ENCODE peak calls at places on chromosomes 16 and 17, in five cellular contexts. P is GM12891, E is GM12878, H is SK-N-SH, K is H1. V is an unnamed sample.

GRCh38 chr17:74361613-74362391 is at the start of gene BTBD17:
- DNase-seq in P (no peak), E (no peak), H (peak), K (no peak), V (no peak)

GRCh38 chr16:79605999-79606398 is 5.5 kb upstream of the MAF start:
- DNase-seq in P (peak), E (no peak), H (no peak), K (no peak), V (no peak)

GRCh38 chr16:138049-138417 is 440 bp downstream of the NPRL3 start:
- DNase-seq in P (no peak), E (no peak), H (peak), K (no peak), V (peak)

GRCh38 chr16:53052519-53053501 is at the start of gene CHD9NB:
- DNase-seq in P (no peak), E (no peak), H (peak), K (no peak), V (no peak)

GRCh38 chr16:2926660-2927646 is 15.2 kb downstream of the FLYWCH1 start:
- DNase-seq in P (peak), E (no peak), H (peak), K (no peak), V (peak)

GRCh38 chr16:3113765-3114479 is 1.5 kb downstream of the ZNF205 start:
- DNase-seq in P (no peak), E (no peak), H (peak), K (no peak), V (peak)

GRCh38 chr17:32610943-32611342 is 124.2 kb downstream of the CDK5R1 start:
- DNase-seq in P (no peak), E (no peak), H (no peak), K (no peak), V (no peak)

GRCh38 chr16:11687606-11688519 is 19.6 kb downstream of the SNN start:
- DNase-seq in P (no peak), E (no peak), H (no peak), K (no peak), V (no peak)

GRCh38 chr17:79993390-79994221 is 42.1 kb downstream of the TBC1D16 start:
- DNase-seq in P (no peak), E (no peak), H (no peak), K (peak), V (no peak)

GRCh38 chr17:15119928-15120327 is 145.2 kb downstream of the PMP22 start:
- DNase-seq in P (no peak), E (no peak), H (no peak), K (no peak), V (no peak)

GRCh38 chr16:57000271-57001025 is 11.1 kb downstream of the NLRC5 start:
- DNase-seq in P (no peak), E (peak), H (no peak), K (no peak), V (no peak)

GRCh38 chr16:18783430-18784341 is 6.4 kb downstream of the RPS15A start:
- DNase-seq in P (no peak), E (no peak), H (no peak), K (no peak), V (no peak)

GRCh38 chr17:73387746-73388577 is 76.2 kb upstream of the CDC42EP4 start:
- DNase-seq in P (no peak), E (no peak), H (no peak), K (no peak), V (no peak)

GRCh38 chr17:55325405-55325804 is 60.6 kb downstream of the HLF start:
- DNase-seq in P (no peak), E (no peak), H (no peak), K (no peak), V (no peak)

GRCh38 chr16:87528690-87529579 is 36.1 kb upstream of the ZCCHC14 start:
- DNase-seq in P (no peak), E (no peak), H (no peak), K (no peak), V (no peak)

GRCh38 chr16:49766280-49766679 is 89.6 kb downstream of the ZNF423 start:
- DNase-seq in P (no peak), E (no peak), H (no peak), K (no peak), V (no peak)

GRCh38 chr17:30332057-30332542 is 1.8 kb downstream of the TMIGD1 start:
- DNase-seq in P (no peak), E (peak), H (no peak), K (no peak), V (no peak)

GRCh38 chr16:4373909-4374742 is 2.5 kb downstream of the VASN start:
- DNase-seq in P (no peak), E (no peak), H (no peak), K (no peak), V (no peak)

GRCh38 chr17:19621697-19622096 is 26.9 kb upstream of the ALDH3A2 start:
- DNase-seq in P (no peak), E (no peak), H (no peak), K (no peak), V (no peak)

GRCh38 chr16:88406096-88407041 is 23.6 kb downstream of the ZNF469 start:
- DNase-seq in P (peak), E (no peak), H (peak), K (no peak), V (no peak)

GRCh38 chr17:43766413-43767052 is 7.9 kb upstream of the SOST start:
- DNase-seq in P (no peak), E (no peak), H (peak), K (no peak), V (no peak)

GRCh38 chr16:27636453-27637200 is 86.7 kb downstream of the KATNIP start:
- DNase-seq in P (no peak), E (no peak), H (no peak), K (no peak), V (no peak)

GRCh38 chr17:76538281-76538931 is 897 bp upstream of the CYGB start:
- DNase-seq in P (no peak), E (no peak), H (peak), K (no peak), V (peak)

GRCh38 chr17:10210151-10210574 is 11.8 kb upstream of the GAS7 start:
- DNase-seq in P (no peak), E (no peak), H (no peak), K (peak), V (no peak)

GRCh38 chr17:53061446-53061845 is 761.3 kb upstream of the KIF2B start:
- DNase-seq in P (no peak), E (no peak), H (no peak), K (peak), V (no peak)

GRCh38 chr16:2736476-2737237 is 15.8 kb upstream of the SRRM2 start:
- DNase-seq in P (no peak), E (no peak), H (no peak), K (no peak), V (no peak)

GRCh38 chr16:81821422-81822128 is 42.5 kb downstream of the PLCG2 start:
- DNase-seq in P (no peak), E (peak), H (no peak), K (no peak), V (no peak)

GRCh38 chr16:84838383-84838948 is 18.7 kb downstream of the CRISPLD2 start:
- DNase-seq in P (no peak), E (no peak), H (peak), K (no peak), V (no peak)

GRCh38 chr17:30716461-30717289 is 107.8 kb downstream of the CRLF3 start:
- DNase-seq in P (no peak), E (no peak), H (peak), K (no peak), V (no peak)

GRCh38 chr17:15381707-15382106 is 40.3 kb upstream of the TEKT3 start:
- DNase-seq in P (no peak), E (no peak), H (no peak), K (no peak), V (no peak)

GRCh38 chr17:76384222-76384986 is at the start of gene SPHK1:
- DNase-seq in P (peak), E (no peak), H (peak), K (no peak), V (peak)

GRCh38 chr17:49216953-49217650 is 6.6 kb downstream of the ABI3 start:
- DNase-seq in P (no peak), E (no peak), H (peak), K (no peak), V (no peak)

GRCh38 chr17:16415031-16415924 is at the start of gene TRPV2:
- DNase-seq in P (peak), E (peak), H (peak), K (no peak), V (peak)

GRCh38 chr16:16857012-16857411 is 478.1 kb downstream of the NPIPA7 start:
- DNase-seq in P (no peak), E (no peak), H (no peak), K (no peak), V (no peak)

GRCh38 chr17:50466371-50467113 is 2.1 kb downstream of the CHAD start:
- DNase-seq in P (no peak), E (no peak), H (no peak), K (no peak), V (no peak)

GRCh38 chr17:75779987-75780889 is 4.4 kb upstream of the UNK start:
- DNase-seq in P (no peak), E (no peak), H (no peak), K (no peak), V (no peak)

GRCh38 chr17:35716897-35717839 is 14.3 kb upstream of the RASL10B start:
- DNase-seq in P (no peak), E (no peak), H (no peak), K (no peak), V (no peak)

DNA sequence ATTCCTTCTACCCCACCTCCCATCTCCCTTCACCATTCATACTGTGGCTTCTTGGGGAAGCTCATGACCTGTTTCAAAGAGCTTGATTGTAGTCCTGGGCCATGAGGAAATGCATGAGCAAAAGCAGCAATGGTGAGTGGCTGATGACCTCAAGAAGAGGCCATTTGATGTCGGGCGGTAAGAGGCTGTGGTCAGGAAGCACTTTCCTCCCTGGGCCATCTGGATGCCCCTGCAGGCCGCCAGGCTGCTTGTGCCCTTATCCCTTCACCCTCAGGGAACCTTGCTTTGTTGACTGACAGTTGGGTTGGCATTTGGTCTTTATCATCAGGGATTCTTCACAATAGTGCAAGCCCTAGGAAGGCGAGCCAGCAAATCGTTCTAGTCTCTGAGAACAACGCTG is 78.3 kb upstream of the TBX2 start:
- DNase-seq in P (no peak), E (no peak), H (no peak), K (no peak), V (no peak)
- TF ChIP-seq TAF1 in P (no peak), E (no peak), H (no peak), K (no peak), V (no peak)

GRCh38 chr16:24689128-24689527 is 40.3 kb upstream of the TNRC6A start:
- DNase-seq in P (no peak), E (no peak), H (peak), K (no peak), V (no peak)
- TF ChIP-seq POLR2AphosphoS5 in P (no peak), E (no peak), H (no peak), K (no peak), V (no peak)

GRCh38 chr17:60390223-60390622 is 1.7 kb downstream of the USP32 start:
- DNase-seq in P (no peak), E (no peak), H (peak), K (no peak), V (no peak)
- TF ChIP-seq TAF1 in P (no peak), E (no peak), H (no peak), K (no peak), V (no peak)

GRCh38 chr16:68234188-68235104 is 1.5 kb downstream of the ESRP2 start:
- DNase-seq in P (no peak), E (no peak), H (no peak), K (no peak), V (no peak)

GRCh38 chr16:68233835-68234187 is 2.1 kb downstream of the ESRP2 start:
- DNase-seq in P (no peak), E (no peak), H (no peak), K (no peak), V (no peak)

GRCh38 chr16:68231384-68232136 is 4.4 kb downstream of the ESRP2 start:
- DNase-seq in P (no peak), E (no peak), H (no peak), K (no peak), V (no peak)

GRCh38 chr16:68232335-68232734 is 3.6 kb downstream of the ESRP2 start:
- DNase-seq in P (no peak), E (no peak), H (no peak), K (no peak), V (no peak)

DNA sequence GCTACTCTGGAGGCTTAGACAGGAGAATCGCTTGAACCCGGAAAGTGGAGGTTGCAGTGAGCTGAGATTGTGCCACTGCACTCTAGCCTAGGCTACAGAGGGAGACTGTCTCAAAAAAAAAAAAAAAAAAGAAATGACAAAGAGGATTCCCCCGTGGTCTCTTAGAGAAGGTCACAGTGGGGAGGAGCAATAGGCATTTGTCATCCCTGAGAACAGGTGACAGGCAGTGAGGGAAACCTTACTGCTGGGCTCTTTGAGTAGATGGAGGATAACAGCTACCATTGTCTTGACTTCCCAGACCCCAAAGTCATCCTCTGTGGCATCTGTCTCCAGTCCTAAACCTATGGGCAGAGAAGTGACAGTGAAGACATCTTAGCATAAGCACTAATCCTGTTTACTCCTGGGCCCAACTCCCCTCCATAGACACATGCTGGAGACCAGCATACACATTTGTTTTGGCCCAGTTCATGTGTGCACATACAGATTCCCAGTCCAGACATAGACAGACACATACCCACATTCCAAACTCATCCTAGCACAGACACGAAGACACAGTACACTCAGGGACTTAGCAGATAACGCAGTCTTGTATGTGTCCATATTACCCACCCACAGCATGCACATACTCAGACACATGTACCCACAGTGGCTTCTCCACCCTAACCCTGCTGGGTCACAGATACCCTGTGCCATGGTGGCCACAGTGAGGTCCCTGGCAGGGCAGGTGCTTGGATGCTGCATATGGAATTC is 2.7 kb downstream of the ESRP2 start:
- DNase-seq in P (no peak), E (no peak), H (no peak), K (no peak), V (no peak)
- TF ChIP-seq POLR2AphosphoS5 in P (no peak), E (no peak), H (no peak), K (peak), V (no peak)

GRCh38 chr17:64385187-64386083 is 5.2 kb downstream of the PECAM1 start:
- DNase-seq in P (no peak), E (peak), H (no peak), K (no peak), V (no peak)

GRCh38 chr17:64387145-64387473 is 3.6 kb downstream of the PECAM1 start:
- DNase-seq in P (no peak), E (no peak), H (no peak), K (no peak), V (no peak)

GRCh38 chr17:64382184-64382583 is 8.5 kb downstream of the PECAM1 start:
- DNase-seq in P (no peak), E (no peak), H (no peak), K (no peak), V (no peak)

GRCh38 chr17:64386412-64387144 is 4.1 kb downstream of the PECAM1 start:
- DNase-seq in P (no peak), E (no peak), H (no peak), K (no peak), V (no peak)

GRCh38 chr17:64384253-64385186 is 6.1 kb downstream of the PECAM1 start:
- DNase-seq in P (no peak), E (no peak), H (no peak), K (no peak), V (no peak)
- TF ChIP-seq TAF1 in P (no peak), E (no peak), H (no peak), K (no peak), V (no peak)